ENCODE peak calls at places on chromosomes 5 and 9, in six cellular contexts. R, A, B, J, H and V are unnamed samples.

GRCh38 chr5:172403191-172403794 is 51.0 kb downstream of the SH3PXD2B start:
- DNase-seq in R (no peak), A (no peak), B (no peak), J (no peak), H (peak), V (no peak)

GRCh38 chr9:127225747-127226646 is 38.6 kb upstream of the GARNL3 start:
- DNase-seq in R (peak), A (peak), B (peak), J (no peak), H (no peak), V (peak)

GRCh38 chr5:168106008-168106761 is 185.3 kb upstream of the WWC1 start:
- DNase-seq in R (no peak), A (peak), B (peak), J (no peak), H (no peak), V (peak)

GRCh38 chr9:212265-212664 is 2.4 kb upstream of the DOCK8 start:
- DNase-seq in R (no peak), A (no peak), B (no peak), J (no peak), H (no peak), V (no peak)

GRCh38 chr5:119453045-119453383 is 717 bp downstream of the HSD17B4 start:
- DNase-seq in R (no peak), A (no peak), B (peak), J (no peak), H (peak), V (no peak)

GRCh38 chr9:82035332-82035731 is 46.8 kb downstream of the SPATA31D1 start:
- DNase-seq in R (no peak), A (no peak), B (no peak), J (no peak), H (no peak), V (no peak)

GRCh38 chr9:120362446-120362845 is 217.5 kb downstream of the CDK5RAP2 start:
- DNase-seq in R (no peak), A (no peak), B (peak), J (no peak), H (no peak), V (peak)

GRCh38 chr5:72543365-72543764 is 36.2 kb upstream of the ZNF366 start:
- DNase-seq in R (no peak), A (peak), B (no peak), J (no peak), H (no peak), V (peak)

GRCh38 chr5:178182158-178182876 is 4.9 kb downstream of the GMCL2 start:
- DNase-seq in R (no peak), A (no peak), B (no peak), J (no peak), H (no peak), V (no peak)

GRCh38 chr9:91495450-91495849 is 71.8 kb upstream of the NFIL3 start:
- DNase-seq in R (no peak), A (peak), B (peak), J (no peak), H (peak), V (peak)

GRCh38 chr9:133377721-133378216 is 1.6 kb downstream of the STKLD1 start:
- DNase-seq in R (no peak), A (peak), B (peak), J (no peak), H (peak), V (no peak)

GRCh38 chr9:69023650-69024049 is 9.7 kb upstream of the PRKACG start:
- DNase-seq in R (no peak), A (peak), B (no peak), J (no peak), H (no peak), V (no peak)

GRCh38 chr9:71353723-71354122 is 232.3 kb upstream of the TRPM3 start:
- DNase-seq in R (no peak), A (no peak), B (no peak), J (no peak), H (no peak), V (no peak)

GRCh38 chr5:149175346-149176113 is 34.2 kb downstream of the ABLIM3 start:
- DNase-seq in R (no peak), A (peak), B (no peak), J (no peak), H (no peak), V (no peak)

GRCh38 chr5:131186561-131187256 is 16.0 kb downstream of the LYRM7 start:
- DNase-seq in R (no peak), A (no peak), B (peak), J (no peak), H (peak), V (no peak)

GRCh38 chr5:107231191-107231590 is 439.5 kb downstream of the EFNA5 start:
- DNase-seq in R (no peak), A (no peak), B (no peak), J (no peak), H (no peak), V (no peak)

GRCh38 chr5:83718195-83718825 is 2.3 kb downstream of the HAPLN1 start:
- DNase-seq in R (peak), A (peak), B (peak), J (no peak), H (peak), V (peak)

GRCh38 chr5:38709678-38710306 is 136.0 kb upstream of the OSMR start:
- DNase-seq in R (no peak), A (no peak), B (no peak), J (no peak), H (no peak), V (no peak)

GRCh38 chr5:90356612-90357011 is 52.9 kb downstream of the CETN3 start:
- DNase-seq in R (no peak), A (no peak), B (no peak), J (no peak), H (no peak), V (no peak)